ENCODE peak calls at places on chromosome 1, in four cellular contexts. E is HFF-Myc; L is Calu3; Y is CD8-positive, alpha-beta T cell. B is an unnamed sample.

GRCh38 chr1:209048961-209049669 is 534.4 kb upstream of the CAMK1G start:
- DNase-seq in E (no peak), L (no peak), Y (no peak), B (no peak)

GRCh38 chr1:25991937-25992688 is 5.8 kb downstream of the PAFAH2 start:
- DNase-seq in E (no peak), L (no peak), Y (no peak), B (no peak)

GRCh38 chr1:119647734-119648619 is at the start of gene ZNF697:
- DNase-seq in E (peak), L (peak), Y (no peak), B (peak)

GRCh38 chr1:25477448-25478034 is 46.8 kb downstream of the MACO1 start:
- DNase-seq in E (no peak), L (no peak), Y (no peak), B (no peak)

GRCh38 chr1:98988906-98989603 is 15.6 kb downstream of the PLPPR5 start:
- DNase-seq in E (no peak), L (no peak), Y (no peak), B (no peak)

GRCh38 chr1:145758575-145758974 is 39.3 kb downstream of the CD160 start:
- DNase-seq in E (no peak), L (no peak), Y (no peak), B (no peak)

GRCh38 chr1:201404722-201405483 is 5.8 kb upstream of the LAD1 start:
- DNase-seq in E (no peak), L (no peak), Y (no peak), B (no peak)

GRCh38 chr1:18890704-18891103 is 11.7 kb downstream of the ALDH4A1 start:
- DNase-seq in E (no peak), L (no peak), Y (no peak), B (no peak)

GRCh38 chr1:27503961-27504587 is 14.1 kb upstream of the WASF2 start:
- DNase-seq in E (no peak), L (no peak), Y (no peak), B (peak)

GRCh38 chr1:222225171-222225570 is 322.7 kb downstream of the HHIPL2 start:
- DNase-seq in E (no peak), L (no peak), Y (no peak), B (no peak)

GRCh38 chr1:32028746-32029145 is 15.1 kb downstream of the KHDRBS1 start:
- DNase-seq in E (no peak), L (no peak), Y (no peak), B (no peak)

GRCh38 chr1:80882552-80882951 is 918.2 kb upstream of the ADGRL2 start:
- DNase-seq in E (no peak), L (peak), Y (no peak), B (no peak)

GRCh38 chr1:224069138-224069537 is 44.8 kb upstream of the FBXO28 start:
- DNase-seq in E (no peak), L (no peak), Y (no peak), B (no peak)

GRCh38 chr1:185917646-185918045 is 183.5 kb downstream of the HMCN1 start:
- DNase-seq in E (peak), L (no peak), Y (no peak), B (no peak)

GRCh38 chr1:40750326-40750975 is 33.1 kb upstream of the KCNQ4 start:
- DNase-seq in E (no peak), L (no peak), Y (no peak), B (no peak)

GRCh38 chr1:229693124-229693523 is 67.1 kb downstream of the URB2 start:
- DNase-seq in E (no peak), L (no peak), Y (no peak), B (no peak)

GRCh38 chr1:198932351-198932991 is 293.6 kb downstream of the PTPRC start:
- DNase-seq in E (no peak), L (peak), Y (no peak), B (no peak)

GRCh38 chr1:221182791-221183533 is 303.7 kb downstream of the HLX start:
- DNase-seq in E (no peak), L (no peak), Y (no peak), B (no peak)

GRCh38 chr1:91507330-91507729 is 6.7 kb downstream of the CDC7 start:
- DNase-seq in E (no peak), L (no peak), Y (no peak), B (no peak)
- TF ChIP-seq CTCF in E (no peak), L (no peak), Y (no peak), B (no peak)

DNA sequence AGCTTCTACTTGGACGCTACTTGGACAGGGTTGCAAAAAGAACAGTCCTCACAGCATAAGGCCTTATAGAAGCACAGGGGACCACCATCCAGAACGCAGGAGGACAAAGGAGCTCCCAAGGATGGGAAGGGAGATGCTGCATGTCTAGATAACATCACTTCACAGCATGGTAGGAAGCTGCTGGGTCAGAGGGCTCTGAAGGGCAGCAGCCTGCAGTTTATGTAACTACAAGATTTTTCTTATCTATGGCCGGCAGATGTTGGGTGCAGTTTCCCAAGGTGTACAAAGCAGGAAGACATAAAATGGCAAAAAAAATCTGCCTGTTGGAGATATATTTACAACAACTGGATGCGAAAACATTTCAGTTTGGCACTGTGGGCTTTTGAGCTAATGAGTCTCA is 45.3 kb upstream of the SLC5A9 start:
- DNase-seq in E (no peak), L (no peak), Y (no peak), B (no peak)
- TF ChIP-seq CTCF in E (no peak), L (no peak), Y (no peak), B (no peak)

GRCh38 chr1:167617950-167618269 is 12.1 kb upstream of the RCSD1 start:
- DNase-seq in E (no peak), L (no peak), Y (no peak), B (no peak)
- TF ChIP-seq CTCF in E (no peak), L (no peak), Y (no peak), B (no peak)

GRCh38 chr1:33149453-33150190 is 32.2 kb downstream of the TRIM62 start:
- DNase-seq in E (no peak), L (peak), Y (no peak), B (no peak)
- TF ChIP-seq CTCF in E (no peak), L (no peak), Y (no peak), B (no peak)

GRCh38 chr1:217311766-217312165 is 319.1 kb downstream of the GPATCH2 start:
- DNase-seq in E (no peak), L (peak), Y (no peak), B (no peak)
- TF ChIP-seq CTCF in E (peak), L (no peak), Y (no peak), B (peak)

GRCh38 chr1:92298213-92298572 is 594 bp downstream of the GLMN start:
- DNase-seq in E (no peak), L (no peak), Y (no peak), B (no peak)
- TF ChIP-seq CTCF in E (no peak), L (no peak), Y (peak), B (no peak)

GRCh38 chr1:181497870-181498269 is 14.6 kb downstream of the CACNA1E start:
- DNase-seq in E (no peak), L (no peak), Y (no peak), B (no peak)
- TF ChIP-seq CTCF in E (no peak), L (no peak), Y (no peak), B (no peak)

DNA sequence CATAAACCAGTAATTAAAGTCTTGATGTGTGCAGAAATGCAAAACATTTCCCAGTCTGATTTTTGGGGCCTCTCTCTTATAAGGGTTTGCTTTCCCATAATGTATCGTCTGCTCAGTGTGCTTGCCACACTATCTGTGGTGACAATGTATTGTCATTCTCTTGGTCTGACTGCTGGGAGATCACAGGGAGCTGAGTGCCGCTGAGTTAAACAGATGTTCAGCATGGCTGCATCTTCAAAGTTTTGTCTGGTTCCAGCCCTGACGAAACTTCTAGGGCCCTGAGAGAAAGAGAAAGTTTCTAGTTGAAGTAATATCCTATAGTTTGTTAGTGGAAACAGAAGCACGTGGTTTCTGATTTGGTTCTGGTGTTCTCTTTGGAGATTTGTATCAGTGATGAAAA is 42.5 kb downstream of the DNM3 start:
- DNase-seq in E (no peak), L (no peak), Y (no peak), B (no peak)
- TF ChIP-seq CTCF in E (no peak), L (no peak), Y (no peak), B (no peak)

GRCh38 chr1:175274368-175274767 is 81.8 kb upstream of the KIAA0040 start:
- DNase-seq in E (no peak), L (no peak), Y (no peak), B (no peak)

GRCh38 chr1:175273656-175274055 is 81.1 kb upstream of the KIAA0040 start:
- DNase-seq in E (no peak), L (no peak), Y (no peak), B (no peak)

GRCh38 chr1:175278236-175278635 is 85.7 kb upstream of the KIAA0040 start:
- DNase-seq in E (no peak), L (no peak), Y (no peak), B (no peak)

GRCh38 chr1:175277778-175278177 is 85.2 kb upstream of the KIAA0040 start:
- DNase-seq in E (no peak), L (no peak), Y (no peak), B (no peak)

GRCh38 chr1:175278729-175279128 is 86.2 kb upstream of the KIAA0040 start:
- DNase-seq in E (no peak), L (no peak), Y (no peak), B (no peak)
- TF ChIP-seq CTCF in E (no peak), L (no peak), Y (no peak), B (no peak)

GRCh38 chr1:202654079-202654478 is 56.2 kb downstream of the SYT2 start:
- DNase-seq in E (no peak), L (no peak), Y (no peak), B (no peak)
- TF ChIP-seq CTCF in E (no peak), L (no peak), Y (no peak), B (no peak)